ENCODE peak calls at places on chromosomes 12 and 14, in nine cellular contexts. V is heart left ventricle; Y is effector memory CD4-positive, alpha-beta T cell; Z is fibroblast of mammary gland; B is brain microvascular endothelial cell; I is neuronal stem cell; F is breast epithelium; P is uterus; W is aorta. X is an unnamed sample.

GRCh38 chr14:81344461-81345160 is 55.5 kb downstream of the STON2 start:
- DNase-seq in I (no peak), W (no peak), F (no peak), P (no peak), Y (no peak), B (no peak), V (no peak), Z (no peak), X (no peak)

GRCh38 chr14:90521121-90521929 is 124.5 kb downstream of the CALM1 start:
- DNase-seq in V (no peak), P (peak), Z (no peak), I (no peak), Y (no peak), F (no peak), B (no peak), W (peak), X (peak)

GRCh38 chr14:49207451-49207850 is 378.7 kb downstream of the RPS29 start:
- DNase-seq in Z (no peak), V (no peak), B (no peak), W (no peak), Y (no peak), F (no peak), P (no peak), I (no peak), X (no peak)

GRCh38 chr12:94458882-94459772 is 540 bp downstream of the CEP83 start:
- DNase-seq in V (no peak), F (no peak), B (peak), W (no peak), Y (no peak), Z (peak), P (no peak), I (peak), X (no peak)

GRCh38 chr12:104426926-104427546 is 29.7 kb upstream of the CHST11 start:
- DNase-seq in Y (no peak), B (peak), F (no peak), Z (peak), P (no peak), V (no peak), I (no peak), W (no peak), X (no peak)

GRCh38 chr14:61188936-61189808 is 92.0 kb downstream of the TMEM30B start:
- DNase-seq in P (no peak), W (peak), B (peak), I (peak), F (no peak), V (peak), Y (no peak), Z (peak), X (peak)

GRCh38 chr12:43847427-43847826 is 11.5 kb downstream of the TMEM117 start:
- DNase-seq in B (peak), Y (no peak), F (no peak), Z (peak), V (no peak), P (no peak), W (no peak), I (no peak), X (no peak)

GRCh38 chr14:30177776-30178175 is 250.1 kb upstream of the PRKD1 start:
- DNase-seq in I (no peak), W (no peak), Z (peak), V (no peak), F (peak), P (no peak), B (no peak), Y (no peak), X (no peak)

GRCh38 chr12:105957058-105957457 is 181.7 kb downstream of the NUAK1 start:
- DNase-seq in P (no peak), W (no peak), I (no peak), Y (no peak), V (no peak), Z (no peak), B (no peak), F (no peak), X (no peak)

GRCh38 chr12:31238764-31239387 is 87.1 kb downstream of the SINHCAF start:
- DNase-seq in B (peak), F (peak), Y (no peak), Z (peak), P (peak), V (no peak), I (peak), W (no peak), X (peak)

GRCh38 chr14:74821267-74821915 is 54.6 kb downstream of the PROX2 start:
- DNase-seq in F (no peak), Y (no peak), B (no peak), P (no peak), I (no peak), W (no peak), Z (no peak), V (no peak), X (no peak)

GRCh38 chr12:72330291-72330690 is 58.1 kb downstream of the TRHDE start:
- DNase-seq in Y (no peak), V (no peak), W (no peak), B (peak), F (no peak), Z (peak), I (peak), P (no peak), X (no peak)

GRCh38 chr14:90061849-90062794 is at the start of gene KCNK13:
- DNase-seq in I (peak), B (no peak), Z (no peak), V (peak), F (no peak), W (no peak), P (no peak), Y (no peak), X (no peak)

GRCh38 chr12:89244536-89244935 is 107.8 kb downstream of the DUSP6 start:
- DNase-seq in Y (no peak), F (no peak), I (no peak), Z (peak), B (no peak), V (no peak), P (no peak), W (no peak), X (no peak)

GRCh38 chr14:75402867-75403413 is 24.9 kb upstream of the JDP2 start:
- DNase-seq in F (no peak), I (no peak), P (no peak), V (no peak), Y (no peak), W (no peak), Z (no peak), B (no peak), X (no peak)

GRCh38 chr12:3998968-3999792 is 126.0 kb upstream of the PARP11 start:
- DNase-seq in V (no peak), F (peak), I (no peak), Z (no peak), P (no peak), Y (no peak), B (no peak), W (no peak), X (peak)

GRCh38 chr12:117042171-117042809 is 56.9 kb downstream of the TESC start:
- DNase-seq in W (no peak), V (no peak), B (peak), I (no peak), P (no peak), F (no peak), Z (no peak), Y (no peak), X (no peak)

GRCh38 chr14:46405095-46405494 is 246.5 kb downstream of the RPL10L start:
- DNase-seq in V (no peak), Y (no peak), P (no peak), Z (no peak), B (no peak), I (no peak), W (no peak), F (no peak), X (no peak)

GRCh38 chr12:29921307-29921706 is 137.6 kb upstream of the TMTC1 start:
- DNase-seq in I (no peak), V (no peak), F (no peak), Z (peak), B (peak), Y (no peak), W (no peak), P (no peak), X (no peak)

GRCh38 chr14:54105406-54105805 is 148.8 kb upstream of the BMP4 start:
- DNase-seq in V (no peak), P (no peak), F (no peak), B (no peak), I (no peak), W (no peak), Z (no peak), Y (no peak), X (no peak)

GRCh38 chr14:74502236-74503019 is 8.9 kb downstream of the ISCA2 start:
- DNase-seq in Z (peak), B (no peak), Y (no peak), F (no peak), P (no peak), I (no peak), W (peak), V (peak), X (no peak)

GRCh38 chr14:77139540-77140342 is 1.9 kb downstream of the ZDHHC22 start:
- DNase-seq in Y (no peak), Z (peak), B (no peak), I (peak), F (no peak), V (no peak), W (no peak), P (no peak), X (peak)

GRCh38 chr12:64720884-64721283 is 38.3 kb downstream of the GNS start:
- DNase-seq in P (no peak), B (no peak), Z (no peak), I (no peak), Y (no peak), F (no peak), V (no peak), W (no peak), X (no peak)

GRCh38 chr12:49984476-49984890 is 11.7 kb downstream of the AQP6 start:
- DNase-seq in P (no peak), V (no peak), W (peak), B (no peak), F (no peak), I (no peak), Y (no peak), Z (no peak), X (no peak)

GRCh38 chr12:121781751-121782615 is 11.5 kb downstream of the RHOF start:
- DNase-seq in F (no peak), I (no peak), Y (peak), W (no peak), Z (peak), V (no peak), P (no peak), B (no peak), X (no peak)

GRCh38 chr14:80636071-80636470 is 305.5 kb downstream of the CEP128 start:
- DNase-seq in I (no peak), V (no peak), P (no peak), Z (peak), Y (no peak), F (no peak), B (peak), W (no peak), X (no peak)

GRCh38 chr12:131061041-131061806 is 107.5 kb downstream of the ADGRD1 start:
- DNase-seq in P (no peak), I (no peak), V (no peak), F (no peak), B (no peak), W (peak), Z (no peak), Y (no peak), X (no peak)

GRCh38 chr12:51349026-51349425 is 2.5 kb upstream of the CELA1 start:
- DNase-seq in W (no peak), V (no peak), Z (no peak), P (no peak), F (no peak), I (no peak), Y (no peak), B (peak), X (no peak)

GRCh38 chr14:105855893-105856675 is 329.7 kb downstream of the TMEM121 start:
- DNase-seq in I (no peak), B (no peak), P (peak), Y (no peak), V (peak), F (no peak), Z (no peak), W (peak), X (peak)

GRCh38 chr12:94147991-94148840 is at the start of gene PLXNC1:
- DNase-seq in Y (peak), F (no peak), W (peak), P (peak), I (peak), B (no peak), Z (peak), V (peak), X (no peak)

GRCh38 chr12:62724947-62725447 is 210.0 kb downstream of the PPM1H start:
- DNase-seq in Y (no peak), B (peak), Z (peak), V (no peak), W (no peak), I (peak), P (peak), F (peak), X (peak)

GRCh38 chr14:103127356-103127755 is 4.1 kb downstream of the TNFAIP2 start:
- DNase-seq in B (no peak), F (no peak), I (no peak), Y (no peak), V (peak), Z (no peak), W (peak), P (no peak), X (no peak)

GRCh38 chr14:72558721-72559120 is 335.2 kb downstream of the DPF3 start:
- DNase-seq in V (no peak), Y (no peak), P (no peak), F (peak), I (no peak), W (no peak), B (no peak), Z (peak), X (no peak)

GRCh38 chr14:77265561-77266335 is 5.3 kb downstream of the NGB start:
- DNase-seq in W (no peak), P (no peak), F (no peak), Z (no peak), Y (no peak), B (no peak), I (no peak), V (no peak), X (no peak)

GRCh38 chr12:120588948-120589930 is 8.0 kb upstream of the POP5 start:
- DNase-seq in Y (no peak), F (no peak), I (no peak), B (no peak), W (no peak), Z (no peak), V (peak), P (peak), X (no peak)

GRCh38 chr14:104140213-104140462 is 1.8 kb downstream of the KIF26A start:
- DNase-seq in Z (no peak), W (peak), P (no peak), F (no peak), I (no peak), B (no peak), V (peak), Y (no peak), X (no peak)

GRCh38 chr14:104139460-104140212 is 1.2 kb downstream of the KIF26A start:
- DNase-seq in W (peak), Y (no peak), Z (no peak), I (no peak), B (no peak), F (no peak), P (no peak), V (peak), X (peak)

GRCh38 chr14:104138098-104138890 is at the start of gene KIF26A:
- DNase-seq in W (peak), Y (no peak), I (peak), B (no peak), Z (no peak), P (no peak), V (peak), F (no peak), X (no peak)

GRCh38 chr14:104137297-104138097 is 890 bp upstream of the KIF26A start:
- DNase-seq in F (peak), W (peak), B (no peak), I (peak), Y (peak), Z (peak), P (peak), V (peak), X (peak)

DNA sequence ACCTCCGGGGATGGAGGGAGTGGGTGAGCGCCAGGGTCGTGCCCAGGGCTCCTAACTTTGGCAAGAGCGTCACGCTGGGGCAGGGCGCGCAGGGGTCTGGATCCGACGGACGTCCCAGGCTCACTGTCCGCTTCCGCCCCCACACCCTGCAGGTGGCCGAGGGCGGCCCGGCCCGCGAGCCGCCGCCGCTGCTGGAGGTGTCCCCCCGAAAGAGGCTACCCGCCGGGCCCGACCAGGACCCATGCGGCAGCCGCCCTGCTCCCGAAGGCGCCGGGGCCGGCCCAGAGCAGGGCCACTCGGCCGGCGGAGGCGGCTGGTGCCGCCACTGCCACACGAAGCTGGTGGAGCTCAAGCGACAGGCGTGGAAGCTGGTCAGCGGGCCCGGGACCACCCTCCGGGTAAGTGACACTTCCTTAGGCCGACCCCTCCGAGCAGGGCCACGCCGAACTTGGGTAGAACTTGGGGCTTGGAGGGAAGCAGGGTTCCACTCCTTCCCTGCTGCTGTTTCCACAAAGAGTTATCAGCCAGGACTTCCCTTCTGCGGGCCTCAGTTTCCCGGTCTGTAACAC is 588 bp downstream of the KIF26A start:
- DNase-seq in Y (no peak), I (no peak), V (peak), P (no peak), Z (no peak), W (peak), F (no peak), B (no peak), X (peak)
- H3K4me3 ChIP-seq in Y (peak), I (peak), V (peak), P (peak), Z (no peak), W (peak), F (peak), B (no peak), X (no peak)

DNA sequence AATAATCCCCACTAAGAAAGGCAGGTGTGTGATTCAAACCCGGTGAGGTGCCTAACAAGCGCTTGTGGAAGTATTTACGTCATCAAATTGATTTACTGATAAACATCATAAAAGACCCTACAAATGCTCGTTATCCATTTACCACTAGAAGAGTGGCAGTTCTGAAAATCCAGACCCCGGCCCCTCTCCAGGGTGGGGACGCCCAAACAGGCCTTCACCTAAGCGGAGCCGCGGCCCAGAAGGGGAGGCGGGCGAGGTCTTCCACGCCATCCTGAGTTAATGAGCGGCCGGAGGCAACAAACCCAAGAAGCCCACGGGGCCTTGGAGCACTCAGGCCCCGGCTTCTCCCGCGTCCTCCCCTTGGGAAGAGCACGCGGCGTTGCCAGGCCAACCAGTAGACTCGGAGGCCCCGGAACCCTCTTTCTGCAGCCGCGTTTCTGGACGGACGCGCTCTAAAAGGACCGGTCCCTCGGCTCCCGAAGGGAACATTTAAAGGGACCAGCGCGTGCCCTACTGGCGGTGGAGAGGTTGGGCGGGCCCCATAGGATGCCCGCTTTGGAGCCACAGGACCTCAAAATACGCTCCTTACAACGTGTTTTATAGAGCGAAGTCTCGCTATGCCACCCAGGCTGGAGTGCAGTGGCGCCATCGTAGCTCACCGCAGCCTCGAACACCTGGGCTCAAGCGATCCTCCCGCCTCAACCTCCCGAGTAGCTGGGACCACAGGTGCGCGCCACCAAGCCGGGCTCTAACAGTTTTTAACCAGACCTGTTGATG is 3.5 kb downstream of the PTPN21 start:
- DNase-seq in W (peak), I (peak), B (peak), F (peak), Z (peak), Y (no peak), P (peak), V (peak), X (peak)
- H3K4me3 ChIP-seq in W (peak), I (peak), B (peak), F (peak), Z (peak), Y (peak), P (peak), V (peak), X (peak)

GRCh38 chr14:22837750-22838538 is 1.6 kb downstream of the MMP14 start:
- DNase-seq in Y (no peak), W (peak), B (no peak), V (peak), F (no peak), P (peak), I (no peak), Z (peak), X (peak)
- H3K4me3 ChIP-seq in Y (no peak), W (peak), B (peak), V (peak), F (peak), P (peak), I (no peak), Z (peak), X (peak)

DNA sequence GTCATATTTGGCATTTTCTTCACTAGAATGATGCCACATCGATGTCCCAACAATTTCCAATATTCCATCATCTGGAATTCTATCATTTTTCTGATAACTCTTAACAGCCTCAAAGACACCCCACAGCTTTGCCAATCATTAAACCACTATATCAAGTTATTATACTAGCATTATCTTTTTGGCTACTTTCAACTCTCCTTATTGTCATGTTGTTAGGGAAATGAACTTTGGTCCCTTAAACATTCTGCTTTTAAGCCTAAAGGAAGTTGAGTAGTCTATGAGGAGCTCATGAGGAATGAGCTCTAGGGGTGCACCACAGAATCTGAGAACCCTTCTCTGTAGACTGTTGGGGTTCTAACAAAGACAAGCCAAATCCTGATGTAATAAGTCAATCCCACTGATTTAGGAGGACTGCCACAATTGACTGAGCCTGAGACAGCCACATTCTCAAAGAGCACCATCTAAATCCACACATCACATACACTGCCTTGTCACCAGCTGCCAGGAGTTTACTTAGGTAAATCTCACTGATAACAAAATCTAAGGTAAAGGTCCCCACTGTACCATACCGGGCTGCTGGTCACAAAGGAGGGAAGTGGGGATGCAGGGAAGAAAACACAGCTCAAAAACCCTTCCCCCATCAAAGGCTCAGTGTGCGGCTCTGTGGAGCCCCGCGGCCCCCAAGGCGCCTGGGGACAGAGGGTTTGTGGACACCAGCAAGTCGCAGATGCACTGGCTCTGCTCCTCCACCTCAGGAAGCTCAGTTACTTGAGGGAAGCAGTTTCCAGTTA is 58.2 kb downstream of the SETD3 start:
- DNase-seq in P (no peak), F (no peak), Y (no peak), W (no peak), Z (no peak), V (no peak), I (no peak), B (no peak), X (no peak)
- H3K4me3 ChIP-seq in P (no peak), F (no peak), Y (no peak), W (no peak), Z (no peak), V (no peak), I (no peak), B (no peak), X (no peak)

GRCh38 chr12:6716874-6717437 is 6.9 kb upstream of the COPS7A start:
- DNase-seq in P (no peak), Y (no peak), I (no peak), B (no peak), V (no peak), W (no peak), Z (no peak), F (no peak), X (no peak)

GRCh38 chr12:6724409-6724797 is 557 bp downstream of the COPS7A start:
- DNase-seq in F (no peak), W (no peak), B (peak), Y (no peak), Z (peak), P (no peak), V (no peak), I (no peak), X (no peak)

GRCh38 chr12:6725350-6725749 is 1.5 kb downstream of the COPS7A start:
- DNase-seq in V (no peak), W (no peak), I (no peak), B (no peak), Z (no peak), F (no peak), Y (no peak), P (no peak), X (no peak)

GRCh38 chr12:6723607-6724408 is at the start of gene COPS7A:
- DNase-seq in Y (peak), V (peak), F (peak), B (peak), W (peak), P (peak), Z (peak), I (peak), X (peak)

GRCh38 chr12:6722863-6723262 is 983 bp upstream of the COPS7A start:
- DNase-seq in V (no peak), I (no peak), W (no peak), B (no peak), Y (no peak), P (no peak), Z (no peak), F (no peak), X (no peak)
- H3K4me3 ChIP-seq in V (no peak), I (no peak), W (no peak), B (no peak), Y (no peak), P (no peak), Z (no peak), F (no peak), X (no peak)

X was measured in body of pancreas.